ENCODE peak calls at places on chromosome 21, in six cellular contexts. P, G, A, O, N and M are unnamed samples.

GRCh38 chr21:16709866-16710550 is 802.8 kb upstream of the CXADR start:
- DNase-seq in P (peak; percentile 9), G (no peak), A (no peak), O (no peak), N (no peak), M (no peak)

GRCh38 chr21:36396971-36397370 is 11.8 kb downstream of the CHAF1B start:
- DNase-seq in P (no peak), G (no peak), A (no peak), O (no peak), N (no peak), M (no peak)

GRCh38 chr21:41369915-41370839 is 8.3 kb downstream of the MX2 start:
- DNase-seq in P (no peak), G (no peak), A (no peak), O (no peak), N (no peak), M (no peak)

GRCh38 chr21:46117586-46118304 is 19.8 kb downstream of the COL6A2 start:
- DNase-seq in P (no peak), G (no peak), A (no peak), O (no peak), N (no peak), M (peak; percentile 10)

GRCh38 chr21:32359719-32360260 is 33.0 kb downstream of the URB1 start:
- DNase-seq in P (no peak), G (no peak), A (no peak), O (no peak), N (no peak), M (no peak)

GRCh38 chr21:41680444-41681335 is 86.2 kb downstream of the RIPK4 start:
- DNase-seq in P (no peak), G (no peak), A (no peak), O (no peak), N (no peak), M (no peak)

GRCh38 chr21:40568756-40569155 is 278.2 kb downstream of the DSCAM start:
- DNase-seq in P (no peak), G (no peak), A (no peak), O (no peak), N (no peak), M (no peak)

GRCh38 chr21:25589905-25590304 is 17.4 kb downstream of the MRPL39 start:
- DNase-seq in P (no peak), G (no peak), A (no peak), O (no peak), N (no peak), M (no peak)

GRCh38 chr21:43025636-43026180 is 49.9 kb downstream of the CBS start:
- DNase-seq in P (peak; percentile 1), G (no peak), A (no peak), O (no peak), N (no peak), M (no peak)

GRCh38 chr21:37762606-37763005 is 153.7 kb downstream of the KCNJ6 start:
- DNase-seq in P (no peak), G (no peak), A (no peak), O (no peak), N (no peak), M (no peak)

GRCh38 chr21:31410763-31411278 is 66.8 kb upstream of the TIAM1 start:
- DNase-seq in P (no peak), G (no peak), A (no peak), O (no peak), N (no peak), M (no peak)

GRCh38 chr21:46413365-46413696 is 45.4 kb upstream of the DIP2A start:
- DNase-seq in P (no peak), G (no peak), A (no peak), O (no peak), N (no peak), M (no peak)

GRCh38 chr21:33657124-33657842 is 15.0 kb downstream of the ITSN1 start:
- DNase-seq in P (no peak), G (no peak), A (no peak), O (no peak), N (no peak), M (no peak)

GRCh38 chr21:44024257-44024656 is 12.1 kb downstream of the TRAPPC10 start:
- DNase-seq in P (no peak), G (no peak), A (no peak), O (no peak), N (no peak), M (no peak)

GRCh38 chr21:45950740-45951515 is 30.6 kb upstream of the COL6A1 start:
- DNase-seq in P (no peak), G (peak; percentile 27), A (no peak), O (no peak), N (no peak), M (peak; percentile 98)

GRCh38 chr21:45997495-45998275 is 16.1 kb downstream of the COL6A1 start:
- DNase-seq in P (no peak), G (no peak), A (no peak), O (no peak), N (no peak), M (no peak)

GRCh38 chr21:25734654-25735220 is at the start of the genes ATP5PF and GABPA:
- DNase-seq in P (peak; percentile 99), G (peak; percentile 98), A (peak; percentile 91), O (peak; percentile 98), N (peak; percentile 94), M (peak; percentile 23)

GRCh38 chr21:35965699-35966098 is 94.6 kb downstream of the SETD4 start:
- DNase-seq in P (no peak), G (no peak), A (no peak), O (no peak), N (no peak), M (no peak)

GRCh38 chr21:37079211-37079824 is 6.3 kb downstream of the TTC3 start:
- DNase-seq in P (no peak), G (no peak), A (no peak), O (no peak), N (no peak), M (no peak)

GRCh38 chr21:44862869-44863685 is 10.4 kb downstream of the PTTG1IP start:
- DNase-seq in P (no peak), G (no peak), A (no peak), O (no peak), N (no peak), M (no peak)

GRCh38 chr21:38662224-38662568 is 143.5 kb upstream of the ETS2 start:
- DNase-seq in P (no peak), G (no peak), A (no peak), O (no peak), N (no peak), M (no peak)

GRCh38 chr21:41069305-41069642 is 98.7 kb upstream of the BACE2 start:
- DNase-seq in P (no peak), G (no peak), A (no peak), O (no peak), N (no peak), M (no peak)

GRCh38 chr21:34620084-34620665 is 5.3 kb upstream of the RCAN1 start:
- DNase-seq in P (no peak), G (no peak), A (no peak), O (no peak), N (no peak), M (no peak)